ENCODE peak calls at places on chromosomes 2 and 18, in nine cellular contexts. One of them, this sample, is unnamed. For H3K4me1, the result is how much of the 10 kb centered on the place peaks cover.

GRCh38 chr2:104755026-104755856 is 98.7 kb upstream of the POU3F3 start:
- DNase-seq in CD8-positive, alpha-beta T cell: no peak
- DNase-seq in lower lobe of right lung: peak
- DNase-seq in A549: no peak
- DNase-seq in OCI-LY7: no peak
- DNase-seq in pancreas: no peak
- DNase-seq in colonic mucosa: no peak
- DNase-seq in testis: no peak
- DNase-seq in right atrium auricular region: no peak
- DNase-seq in this sample: no peak

GRCh38 chr2:190335225-190335559 is 8.2 kb upstream of the INPP1 start:
- DNase-seq in CD8-positive, alpha-beta T cell: no peak
- DNase-seq in lower lobe of right lung: no peak
- DNase-seq in A549: no peak
- DNase-seq in OCI-LY7: no peak
- DNase-seq in pancreas: no peak
- DNase-seq in colonic mucosa: no peak
- DNase-seq in testis: no peak
- DNase-seq in right atrium auricular region: no peak
- DNase-seq in this sample: no peak

GRCh38 chr2:154259030-154259429 is 387.3 kb downstream of the GALNT13 start:
- DNase-seq in CD8-positive, alpha-beta T cell: no peak
- DNase-seq in lower lobe of right lung: no peak
- DNase-seq in A549: no peak
- DNase-seq in OCI-LY7: no peak
- DNase-seq in pancreas: no peak
- DNase-seq in colonic mucosa: no peak
- DNase-seq in testis: no peak
- DNase-seq in right atrium auricular region: no peak
- DNase-seq in this sample: no peak

GRCh38 chr2:146817613-146818012 is 1027.2 kb upstream of the ACVR2A start:
- DNase-seq in CD8-positive, alpha-beta T cell: no peak
- DNase-seq in lower lobe of right lung: no peak
- DNase-seq in A549: no peak
- DNase-seq in OCI-LY7: no peak
- DNase-seq in pancreas: no peak
- DNase-seq in colonic mucosa: no peak
- DNase-seq in testis: no peak
- DNase-seq in right atrium auricular region: no peak
- DNase-seq in this sample: no peak

GRCh38 chr2:54052825-54053718 is 62.3 kb upstream of the ACYP2 start:
- DNase-seq in CD8-positive, alpha-beta T cell: no peak
- DNase-seq in lower lobe of right lung: no peak
- DNase-seq in A549: no peak
- DNase-seq in OCI-LY7: peak
- DNase-seq in pancreas: no peak
- DNase-seq in colonic mucosa: no peak
- DNase-seq in testis: no peak
- DNase-seq in right atrium auricular region: no peak
- DNase-seq in this sample: no peak

GRCh38 chr18:76557026-76557575 is 62.1 kb upstream of the ZNF516 start:
- DNase-seq in CD8-positive, alpha-beta T cell: no peak
- DNase-seq in lower lobe of right lung: no peak
- DNase-seq in A549: no peak
- DNase-seq in OCI-LY7: no peak
- DNase-seq in pancreas: no peak
- DNase-seq in colonic mucosa: no peak
- DNase-seq in testis: no peak
- DNase-seq in right atrium auricular region: no peak
- DNase-seq in this sample: no peak

GRCh38 chr2:86107031-86107430 is 996 bp downstream of the PTCD3 start:
- DNase-seq in CD8-positive, alpha-beta T cell: no peak
- DNase-seq in lower lobe of right lung: no peak
- DNase-seq in A549: no peak
- DNase-seq in OCI-LY7: peak
- DNase-seq in pancreas: no peak
- DNase-seq in colonic mucosa: no peak
- DNase-seq in testis: no peak
- DNase-seq in right atrium auricular region: no peak
- DNase-seq in this sample: no peak

GRCh38 chr2:55168221-55169154 is 63.6 kb downstream of the CLHC1 start:
- DNase-seq in CD8-positive, alpha-beta T cell: peak
- DNase-seq in lower lobe of right lung: no peak
- DNase-seq in A549: peak
- DNase-seq in OCI-LY7: peak
- DNase-seq in pancreas: no peak
- DNase-seq in colonic mucosa: peak
- DNase-seq in testis: peak
- DNase-seq in right atrium auricular region: no peak
- DNase-seq in this sample: peak

GRCh38 chr18:65235966-65236634 is 514.7 kb upstream of the CDH7 start:
- DNase-seq in CD8-positive, alpha-beta T cell: no peak
- DNase-seq in lower lobe of right lung: no peak
- DNase-seq in A549: no peak
- DNase-seq in OCI-LY7: no peak
- DNase-seq in pancreas: peak
- DNase-seq in colonic mucosa: no peak
- DNase-seq in testis: no peak
- DNase-seq in right atrium auricular region: no peak
- DNase-seq in this sample: no peak

GRCh38 chr2:119760876-119761275 is 1.2 kb downstream of the PTPN4 start:
- DNase-seq in CD8-positive, alpha-beta T cell: no peak
- DNase-seq in lower lobe of right lung: no peak
- DNase-seq in A549: peak
- DNase-seq in OCI-LY7: peak
- DNase-seq in pancreas: no peak
- DNase-seq in colonic mucosa: no peak
- DNase-seq in testis: no peak
- DNase-seq in right atrium auricular region: no peak
- DNase-seq in this sample: no peak

GRCh38 chr2:46650556-46651001 is 171.2 kb downstream of the TMEM247 start:
- DNase-seq in CD8-positive, alpha-beta T cell: peak
- DNase-seq in lower lobe of right lung: no peak
- DNase-seq in A549: peak
- DNase-seq in OCI-LY7: peak
- DNase-seq in pancreas: peak
- DNase-seq in colonic mucosa: peak
- DNase-seq in testis: peak
- DNase-seq in right atrium auricular region: peak
- DNase-seq in this sample: no peak

GRCh38 chr2:207012461-207012860 is 73.1 kb downstream of the CPO start:
- DNase-seq in CD8-positive, alpha-beta T cell: no peak
- DNase-seq in lower lobe of right lung: no peak
- DNase-seq in A549: no peak
- DNase-seq in OCI-LY7: no peak
- DNase-seq in pancreas: no peak
- DNase-seq in colonic mucosa: no peak
- DNase-seq in testis: no peak
- DNase-seq in right atrium auricular region: no peak
- DNase-seq in this sample: no peak

GRCh38 chr2:96262306-96262705 is 3.5 kb downstream of the TMEM127 start:
- DNase-seq in CD8-positive, alpha-beta T cell: no peak
- DNase-seq in lower lobe of right lung: no peak
- DNase-seq in A549: no peak
- DNase-seq in OCI-LY7: no peak
- DNase-seq in pancreas: no peak
- DNase-seq in colonic mucosa: no peak
- DNase-seq in testis: no peak
- DNase-seq in right atrium auricular region: no peak
- DNase-seq in this sample: no peak

GRCh38 chr2:96265349-96265839 is 403 bp downstream of the TMEM127 start:
- DNase-seq in CD8-positive, alpha-beta T cell: no peak
- DNase-seq in lower lobe of right lung: peak
- DNase-seq in A549: peak
- DNase-seq in OCI-LY7: peak
- DNase-seq in pancreas: peak
- DNase-seq in colonic mucosa: peak
- DNase-seq in testis: peak
- DNase-seq in right atrium auricular region: no peak
- DNase-seq in this sample: peak

GRCh38 chr2:96265840-96266569 is at the start of the genes CIAO1 and TMEM127:
- DNase-seq in CD8-positive, alpha-beta T cell: peak
- DNase-seq in lower lobe of right lung: peak
- DNase-seq in A549: peak
- DNase-seq in OCI-LY7: peak
- DNase-seq in pancreas: peak
- DNase-seq in colonic mucosa: peak
- DNase-seq in testis: peak
- DNase-seq in right atrium auricular region: peak
- DNase-seq in this sample: peak

GRCh38 chr2:96264086-96264485 is 1.7 kb downstream of the TMEM127 start:
- DNase-seq in CD8-positive, alpha-beta T cell: no peak
- DNase-seq in lower lobe of right lung: no peak
- DNase-seq in A549: no peak
- DNase-seq in OCI-LY7: no peak
- DNase-seq in pancreas: no peak
- DNase-seq in colonic mucosa: no peak
- DNase-seq in testis: no peak
- DNase-seq in right atrium auricular region: no peak
- DNase-seq in this sample: no peak

GRCh38 chr2:96264656-96265348 is 995 bp downstream of the TMEM127 start:
- DNase-seq in CD8-positive, alpha-beta T cell: no peak
- DNase-seq in lower lobe of right lung: peak
- DNase-seq in A549: peak
- DNase-seq in OCI-LY7: peak
- DNase-seq in pancreas: peak
- DNase-seq in colonic mucosa: peak
- DNase-seq in testis: peak
- DNase-seq in right atrium auricular region: no peak
- DNase-seq in this sample: peak
- TF ChIP-seq CTCF in CD8-positive, alpha-beta T cell: peak
- TF ChIP-seq CTCF in lower lobe of right lung: peak
- TF ChIP-seq CTCF in A549: no peak
- TF ChIP-seq CTCF in OCI-LY7: peak
- TF ChIP-seq CTCF in pancreas: no peak
- TF ChIP-seq CTCF in colonic mucosa: no peak
- TF ChIP-seq CTCF in testis: no peak
- TF ChIP-seq CTCF in right atrium auricular region: peak
- TF ChIP-seq CTCF in this sample: peak

GRCh38 chr2:68244456-68244855 is 7.9 kb downstream of the PPP3R1 start:
- DNase-seq in CD8-positive, alpha-beta T cell: no peak
- DNase-seq in lower lobe of right lung: no peak
- DNase-seq in A549: no peak
- DNase-seq in OCI-LY7: no peak
- DNase-seq in pancreas: no peak
- DNase-seq in colonic mucosa: no peak
- DNase-seq in testis: no peak
- DNase-seq in right atrium auricular region: no peak
- DNase-seq in this sample: no peak

GRCh38 chr2:68248806-68249205 is 3.5 kb downstream of the PPP3R1 start:
- DNase-seq in CD8-positive, alpha-beta T cell: no peak
- DNase-seq in lower lobe of right lung: no peak
- DNase-seq in A549: no peak
- DNase-seq in OCI-LY7: no peak
- DNase-seq in pancreas: no peak
- DNase-seq in colonic mucosa: no peak
- DNase-seq in testis: no peak
- DNase-seq in right atrium auricular region: no peak
- DNase-seq in this sample: no peak

GRCh38 chr2:68248361-68248760 is 4.0 kb downstream of the PPP3R1 start:
- DNase-seq in CD8-positive, alpha-beta T cell: no peak
- DNase-seq in lower lobe of right lung: no peak
- DNase-seq in A549: no peak
- DNase-seq in OCI-LY7: no peak
- DNase-seq in pancreas: no peak
- DNase-seq in colonic mucosa: peak
- DNase-seq in testis: no peak
- DNase-seq in right atrium auricular region: no peak
- DNase-seq in this sample: no peak

GRCh38 chr2:68245672-68246071 is 6.7 kb downstream of the PPP3R1 start:
- DNase-seq in CD8-positive, alpha-beta T cell: no peak
- DNase-seq in lower lobe of right lung: no peak
- DNase-seq in A549: no peak
- DNase-seq in OCI-LY7: no peak
- DNase-seq in pancreas: no peak
- DNase-seq in colonic mucosa: no peak
- DNase-seq in testis: no peak
- DNase-seq in right atrium auricular region: no peak
- DNase-seq in this sample: no peak

DNA sequence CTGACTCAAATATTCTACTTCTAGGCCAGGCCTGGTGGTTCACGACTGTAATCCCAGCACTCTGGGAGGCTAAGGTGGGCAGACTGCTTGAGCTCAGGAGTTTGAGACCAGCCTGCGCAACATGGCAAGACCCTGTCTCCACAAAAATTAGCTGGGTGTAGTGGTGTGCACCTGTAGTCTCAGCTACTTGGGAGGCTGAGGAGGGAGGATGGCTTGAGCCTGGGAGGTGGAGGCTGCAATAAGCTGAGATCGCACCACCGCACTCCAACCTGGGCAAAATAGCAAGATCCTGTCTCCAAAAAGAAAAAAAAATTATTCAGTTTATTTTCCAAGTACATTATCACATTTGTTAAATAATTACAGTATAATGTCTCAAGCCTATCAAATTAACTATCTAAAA is 7.3 kb downstream of the PPP3R1 start:
- DNase-seq in CD8-positive, alpha-beta T cell: no peak
- DNase-seq in lower lobe of right lung: no peak
- DNase-seq in A549: no peak
- DNase-seq in OCI-LY7: no peak
- DNase-seq in pancreas: no peak
- DNase-seq in colonic mucosa: no peak
- DNase-seq in testis: no peak
- DNase-seq in right atrium auricular region: no peak
- DNase-seq in this sample: no peak
- H3K4me1 ChIP-seq in CD8-positive, alpha-beta T cell: half or more
- H3K4me1 ChIP-seq in lower lobe of right lung: half or more
- H3K4me1 ChIP-seq in A549: under half
- H3K4me1 ChIP-seq in OCI-LY7: under half
- H3K4me1 ChIP-seq in pancreas: under half
- H3K4me1 ChIP-seq in colonic mucosa: under half
- H3K4me1 ChIP-seq in testis: under half
- H3K4me1 ChIP-seq in right atrium auricular region: under half
- H3K4me1 ChIP-seq in this sample: half or more

DNA sequence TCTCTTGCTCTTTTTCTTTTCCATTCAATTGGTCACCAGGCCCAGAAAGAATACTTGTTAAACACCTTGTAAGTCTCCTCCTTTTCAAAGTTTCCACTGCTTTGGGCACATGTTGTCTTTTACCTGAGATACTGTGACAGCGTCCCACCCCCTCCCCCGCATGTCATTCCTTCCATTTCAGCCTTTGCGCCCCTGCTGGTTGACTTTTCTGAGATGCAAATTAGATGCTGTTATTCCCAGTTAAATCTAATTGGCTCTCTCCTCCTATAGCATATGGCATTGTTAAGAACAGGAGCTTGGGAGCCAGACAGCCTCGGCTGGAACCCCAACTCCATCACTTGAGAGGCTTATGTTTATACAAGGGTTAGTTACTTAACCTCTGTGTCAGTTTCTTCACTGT is 80.3 kb upstream of the GAREM1 start:
- DNase-seq in CD8-positive, alpha-beta T cell: no peak
- DNase-seq in lower lobe of right lung: no peak
- DNase-seq in A549: no peak
- DNase-seq in OCI-LY7: no peak
- DNase-seq in pancreas: no peak
- DNase-seq in colonic mucosa: no peak
- DNase-seq in testis: no peak
- DNase-seq in right atrium auricular region: no peak
- DNase-seq in this sample: no peak
- TF ChIP-seq CTCF in CD8-positive, alpha-beta T cell: no peak
- TF ChIP-seq CTCF in lower lobe of right lung: no peak
- TF ChIP-seq CTCF in A549: no peak
- TF ChIP-seq CTCF in OCI-LY7: no peak
- TF ChIP-seq CTCF in pancreas: no peak
- TF ChIP-seq CTCF in colonic mucosa: no peak
- TF ChIP-seq CTCF in testis: no peak
- TF ChIP-seq CTCF in right atrium auricular region: no peak
- TF ChIP-seq CTCF in this sample: no peak

GRCh38 chr2:60840880-60841279 is 40.5 kb upstream of the REL start:
- DNase-seq in CD8-positive, alpha-beta T cell: no peak
- DNase-seq in lower lobe of right lung: no peak
- DNase-seq in A549: no peak
- DNase-seq in OCI-LY7: peak
- DNase-seq in pancreas: no peak
- DNase-seq in colonic mucosa: no peak
- DNase-seq in testis: no peak
- DNase-seq in right atrium auricular region: no peak
- DNase-seq in this sample: no peak
- H3K4me1 ChIP-seq in CD8-positive, alpha-beta T cell: under half
- H3K4me1 ChIP-seq in lower lobe of right lung: under half
- H3K4me1 ChIP-seq in A549: under half
- H3K4me1 ChIP-seq in OCI-LY7: half or more
- H3K4me1 ChIP-seq in pancreas: under half
- H3K4me1 ChIP-seq in colonic mucosa: under half
- H3K4me1 ChIP-seq in testis: under half
- H3K4me1 ChIP-seq in right atrium auricular region: under half
- H3K4me1 ChIP-seq in this sample: under half

This sample was measured in heart right ventricle.